ENCODE peak calls at places on chromosomes 6 and 20, in five cellular contexts. J, Q, H, F and E are unnamed samples.
A peak's percentile ranks its signal among the peaks of the same experiment; 100 is the strongest.

GRCh38 chr6:119612871-119613515 is 263.4 kb upstream of the MAN1A1 start:
- DNase-seq in J (no peak), Q (no peak), H (no peak), F (no peak), E (no peak)

GRCh38 chr6:108944058-108944457 is 95.8 kb downstream of the ARMC2 start:
- DNase-seq in J (no peak), Q (no peak), H (no peak), F (no peak), E (no peak)

GRCh38 chr6:137791281-137792159 is 75.5 kb upstream of the TNFAIP3 start:
- DNase-seq in J (no peak), Q (no peak), H (no peak), F (no peak), E (no peak)

GRCh38 chr6:15956205-15957106 is 172.4 kb upstream of the MYLIP start:
- DNase-seq in J (no peak), Q (no peak), H (peak; percentile 61), F (no peak), E (no peak)

GRCh38 chr6:135192256-135193174 is 11.4 kb downstream of the MYB start:
- DNase-seq in J (no peak), Q (no peak), H (no peak), F (no peak), E (no peak)

GRCh38 chr6:37792457-37793039 is 27.0 kb upstream of the ZFAND3 start:
- DNase-seq in J (no peak), Q (no peak), H (no peak), F (no peak), E (no peak)

GRCh38 chr6:124389127-124389526 is 573.1 kb upstream of the RNF217 start:
- DNase-seq in J (no peak), Q (no peak), H (no peak), F (no peak), E (no peak)

GRCh38 chr6:100899202-100899601 is 18.1 kb upstream of the ASCC3 start:
- DNase-seq in J (no peak), Q (no peak), H (no peak), F (no peak), E (no peak)

GRCh38 chr6:91031581-91031980 is 444.7 kb upstream of the MAP3K7 start:
- DNase-seq in J (peak; percentile 13), Q (no peak), H (no peak), F (no peak), E (no peak)

GRCh38 chr6:137099689-137100398 is 55.1 kb upstream of the IL20RA start:
- DNase-seq in J (no peak), Q (no peak), H (no peak), F (no peak), E (no peak)

GRCh38 chr6:107154131-107154906 is 39.0 kb upstream of the BEND3 start:
- DNase-seq in J (no peak), Q (no peak), H (no peak), F (no peak), E (no peak)

DNA sequence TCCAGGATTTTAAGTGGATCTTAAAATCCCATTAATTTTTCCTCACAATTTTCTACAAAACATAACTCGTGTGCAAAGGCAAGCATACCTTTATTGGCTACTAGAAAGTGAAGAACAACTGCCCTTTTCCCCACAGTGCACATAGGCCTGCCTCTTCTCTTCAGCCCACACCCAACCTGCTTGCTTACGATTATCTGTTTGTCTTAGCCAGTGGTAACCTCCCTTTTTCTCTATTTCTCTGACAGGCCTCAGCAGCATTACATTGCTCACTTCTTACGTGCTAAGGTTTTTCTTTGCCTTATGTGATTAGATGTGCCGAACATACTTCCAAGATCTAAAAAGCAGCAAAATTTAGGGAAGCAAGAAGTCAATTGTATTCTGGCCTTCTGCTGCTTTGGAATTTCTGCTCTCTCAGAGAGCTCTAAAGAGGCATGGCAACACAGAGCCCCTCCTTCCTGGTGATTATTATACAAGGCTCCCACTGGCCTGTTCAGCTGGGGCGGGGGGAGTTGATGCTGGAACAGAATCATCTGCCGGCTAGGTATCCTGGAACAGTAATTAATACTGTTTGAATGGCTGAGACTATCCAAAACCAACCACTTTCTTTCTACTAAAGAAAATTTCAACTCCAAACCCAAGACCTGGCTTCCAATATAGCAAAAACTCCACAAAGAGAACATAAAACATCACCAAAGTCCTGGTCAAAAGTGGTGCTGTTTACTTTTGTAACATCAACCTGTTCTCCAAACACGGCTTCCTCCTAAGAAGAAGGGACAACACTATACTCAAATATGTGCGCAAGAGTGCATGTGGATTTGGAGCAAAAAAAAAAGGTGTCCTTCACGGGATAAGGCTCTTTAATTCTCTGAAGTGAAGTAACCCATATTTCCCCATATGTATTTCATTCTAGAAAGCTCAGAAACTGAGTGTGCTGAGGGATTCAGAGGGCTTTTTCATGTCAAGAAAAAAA is 6.8 kb downstream of the B4GALT5 start:
- DNase-seq in J (no peak), Q (no peak), H (peak; percentile 48), F (no peak), E (no peak)
- H3K27ac ChIP-seq in J (no peak overlapping the region), Q (peak overlapping the region; percentile 17), H (peak overlapping the region; percentile 44), F (no peak overlapping the region), E (peak overlapping the region; percentile 61)

GRCh38 chr6:10694302-10695085 is at the start of the genes C6orf52 and PAK1IP1:
- DNase-seq in J (peak; percentile 95), Q (peak; percentile 93), H (peak; percentile 94), F (peak; percentile 91), E (peak; percentile 92)

GRCh38 chr6:10696655-10697054 is 1.9 kb downstream of the PAK1IP1 start:
- DNase-seq in J (no peak), Q (no peak), H (no peak), F (no peak), E (no peak)

GRCh38 chr6:10690651-10691445 is 3.6 kb downstream of the C6orf52 start:
- DNase-seq in J (no peak), Q (no peak), H (peak; percentile 0), F (no peak), E (no peak)

GRCh38 chr6:10695086-10695657 is 400 bp downstream of the PAK1IP1 start:
- DNase-seq in J (no peak), Q (no peak), H (no peak), F (no peak), E (no peak)

GRCh38 chr6:10692965-10693538 is 1.4 kb downstream of the C6orf52 start:
- DNase-seq in J (no peak), Q (no peak), H (no peak), F (no peak), E (no peak)
- H3K4me3 ChIP-seq in J (peak overlapping the region; percentile 72), Q (peak overlapping the region; percentile 77), H (peak overlapping the region; percentile 92), F (no peak overlapping the region), E (peak overlapping the region; percentile 78)

DNA sequence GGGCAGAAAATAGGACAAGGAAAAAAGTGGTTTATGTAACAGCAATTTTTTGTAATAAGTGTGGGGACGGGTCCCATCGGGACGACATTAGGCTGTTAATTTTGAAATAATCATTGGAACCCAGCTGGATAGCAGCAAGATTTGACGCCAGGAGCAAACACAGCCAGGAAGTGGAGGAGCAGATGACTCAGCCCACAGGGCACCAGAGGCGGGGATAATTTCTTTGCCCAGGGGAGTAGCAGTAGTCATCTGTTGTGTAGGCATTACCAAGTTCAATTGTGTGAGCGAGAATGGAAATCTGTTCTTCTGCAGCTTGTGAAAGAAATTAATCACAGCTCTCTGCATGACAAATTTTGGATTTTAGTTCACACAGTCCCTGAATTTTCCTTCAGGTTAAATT is 22.6 kb upstream of the RIN2 start:
- DNase-seq in J (no peak), Q (peak; percentile 71), H (no peak), F (peak; percentile 53), E (peak; percentile 66)
- H3K36me3 ChIP-seq in J (no peaks in the 10 kb centered on the region), Q (no peaks in the 10 kb centered on the region), H (no peaks in the 10 kb centered on the region), F (no peaks in the 10 kb centered on the region), E (no peaks in the 10 kb centered on the region)

DNA sequence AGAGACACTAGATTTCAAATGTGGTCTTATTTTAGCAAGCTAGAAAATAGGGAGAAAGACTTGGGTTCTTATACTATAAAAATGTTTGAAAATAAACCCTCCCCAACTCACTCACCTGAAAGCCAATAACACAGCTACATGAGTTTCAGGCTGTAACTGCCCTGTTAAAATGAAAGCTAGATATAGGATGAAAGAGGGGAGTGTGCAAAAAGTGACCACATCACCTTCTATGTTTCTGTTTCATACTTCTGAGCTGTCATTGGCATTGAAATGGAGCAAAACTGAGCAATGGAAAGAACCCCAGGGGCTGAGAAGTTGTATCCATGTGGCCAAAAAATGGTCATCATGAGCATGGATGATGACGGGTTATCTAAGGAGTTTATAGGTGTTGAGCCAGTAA is 148.1 kb upstream of the TENT5A start:
- DNase-seq in J (no peak), Q (no peak), H (no peak), F (no peak), E (no peak)
- H3K27ac ChIP-seq in J (no peak overlapping the region), Q (peak overlapping the region; percentile 48), H (no peak overlapping the region), F (no peak overlapping the region), E (peak overlapping the region; percentile 77)

GRCh38 chr6:143742955-143743255 is 65.1 kb downstream of the PHACTR2 start:
- DNase-seq in J (no peak), Q (no peak), H (no peak), F (no peak), E (no peak)

GRCh38 chr6:143743256-143744166 is 65.7 kb downstream of the PHACTR2 start:
- DNase-seq in J (no peak), Q (peak; percentile 41), H (peak; percentile 3), F (no peak), E (peak; percentile 48)

GRCh38 chr6:143746202-143747119 is 68.7 kb downstream of the PHACTR2 start:
- DNase-seq in J (no peak), Q (no peak), H (peak; percentile 4), F (no peak), E (no peak)

GRCh38 chr6:143745160-143746133 is 67.7 kb downstream of the PHACTR2 start:
- DNase-seq in J (no peak), Q (peak; percentile 49), H (peak; percentile 57), F (peak; percentile 57), E (no peak)

GRCh38 chr6:143744593-143745151 is 66.9 kb downstream of the PHACTR2 start:
- DNase-seq in J (no peak), Q (peak; percentile 24), H (no peak), F (no peak), E (no peak)
- H3K4me3 ChIP-seq in J (no peak overlapping the region), Q (no peak overlapping the region), H (no peak overlapping the region), F (peak overlapping the region; percentile 12), E (peak overlapping the region; percentile 39)

GRCh38 chr6:18241208-18241836 is 23.0 kb downstream of the DEK start:
- DNase-seq in J (no peak), Q (no peak), H (no peak), F (no peak), E (no peak)

GRCh38 chr6:18237167-18237566 is 27.2 kb downstream of the DEK start:
- DNase-seq in J (no peak), Q (no peak), H (no peak), F (no peak), E (no peak)

GRCh38 chr6:18243302-18243893 is 20.9 kb downstream of the DEK start:
- DNase-seq in J (no peak), Q (no peak), H (no peak), F (no peak), E (no peak)

GRCh38 chr6:18242062-18242851 is 22.1 kb downstream of the DEK start:
- DNase-seq in J (no peak), Q (no peak), H (no peak), F (no peak), E (no peak)

GRCh38 chr6:18240230-18240629 is 24.1 kb downstream of the DEK start:
- DNase-seq in J (no peak), Q (no peak), H (no peak), F (no peak), E (no peak)
- H3K36me3 ChIP-seq in J (no peaks in the 10 kb centered on the region), Q (peaks cover 3% of the 10 kb centered on the region), H (peaks cover 28% of the 10 kb centered on the region), F (no peaks in the 10 kb centered on the region), E (peaks cover 54% of the 10 kb centered on the region)